ENCODE peak calls at places on chromosomes 1 and 21, in seven cellular contexts. L is esophagus squamous epithelium, S is A549, X is H1, K is body of pancreas, W is ovary, F is GM12892. U is an unnamed sample.

GRCh38 chr1:155645648-155646047 is 35.6 kb downstream of the MSTO1 start:
- DNase-seq in F (no peak), L (no peak), K (no peak), W (no peak), S (no peak), X (no peak), U (no peak)

GRCh38 chr1:33382651-33383415 is 48.1 kb downstream of the PHC2 start:
- DNase-seq in K (no peak), W (no peak), L (no peak), S (no peak), X (no peak), F (no peak), U (no peak)

GRCh38 chr1:102120910-102121309 is 124.2 kb upstream of the OLFM3 start:
- DNase-seq in F (no peak), S (no peak), K (no peak), L (no peak), W (no peak), X (no peak), U (no peak)

GRCh38 chr1:93817819-93818569 is 61.0 kb downstream of the DNTTIP2 start:
- DNase-seq in K (no peak), F (peak), L (no peak), S (no peak), W (no peak), X (no peak), U (no peak)

GRCh38 chr1:204080163-204080903 is 7.4 kb downstream of the SOX13 start:
- DNase-seq in F (no peak), L (no peak), S (peak), K (peak), X (peak), W (peak), U (peak)

GRCh38 chr1:178516110-178516509 is 3.2 kb downstream of the TEX35 start:
- DNase-seq in L (no peak), W (no peak), F (no peak), S (no peak), X (no peak), K (no peak), U (no peak)

GRCh38 chr1:205261946-205262668 is 34.4 kb downstream of the TMCC2 start:
- DNase-seq in F (no peak), X (no peak), L (no peak), W (no peak), S (no peak), K (no peak), U (no peak)

GRCh38 chr1:170663011-170663410 is 920 bp upstream of the PRRX1 start:
- DNase-seq in K (no peak), W (peak), S (no peak), X (peak), L (no peak), F (no peak), U (no peak)

GRCh38 chr1:156860639-156861423 is at the start of gene NTRK1:
- DNase-seq in W (peak), K (no peak), F (peak), S (peak), L (no peak), X (peak), U (peak)

GRCh38 chr1:241985787-241986186 is 13.1 kb downstream of the MAP1LC3C start:
- DNase-seq in S (peak), K (peak), F (peak), X (peak), W (no peak), L (no peak), U (no peak)

GRCh38 chr1:170114916-170115315 is 30.8 kb upstream of the NTMT2 start:
- DNase-seq in X (no peak), K (no peak), L (no peak), F (no peak), W (no peak), S (no peak), U (no peak)

GRCh38 chr1:247228133-247228532 is 27.7 kb upstream of the VN1R5 start:
- DNase-seq in K (no peak), L (no peak), S (no peak), X (no peak), W (no peak), F (no peak), U (no peak)

GRCh38 chr1:36367067-36367466 is 18.7 kb downstream of the STK40 start:
- DNase-seq in X (no peak), S (no peak), L (no peak), K (no peak), F (no peak), W (no peak), U (no peak)

GRCh38 chr1:173827611-173828010 is 2.9 kb upstream of the CENPL start:
- DNase-seq in F (no peak), W (no peak), X (no peak), K (no peak), S (no peak), L (no peak), U (no peak)

GRCh38 chr1:30919025-30919881 is 10.7 kb upstream of the SDC3 start:
- DNase-seq in F (no peak), L (no peak), S (no peak), X (peak), K (no peak), W (peak), U (no peak)

GRCh38 chr21:29256125-29256895 is 42.4 kb upstream of the BACH1 start:
- DNase-seq in W (no peak), X (no peak), K (no peak), S (no peak), L (no peak), F (no peak), U (no peak)

GRCh38 chr1:53219711-53220110 is 723 bp downstream of the CZIB start:
- DNase-seq in K (no peak), W (no peak), X (no peak), L (no peak), S (no peak), F (no peak), U (no peak)

GRCh38 chr1:93567255-93567918 is 114.2 kb downstream of the BCAR3 start:
- DNase-seq in X (no peak), S (no peak), L (no peak), F (no peak), W (no peak), K (no peak), U (peak)

GRCh38 chr21:34037446-34037845 is 35.9 kb upstream of the MRPS6 start:
- DNase-seq in X (no peak), F (no peak), S (no peak), W (no peak), K (no peak), L (no peak), U (no peak)

GRCh38 chr1:219958875-219959417 is 30.6 kb upstream of the SLC30A10 start:
- DNase-seq in S (no peak), L (no peak), X (no peak), F (no peak), W (no peak), K (no peak), U (no peak)

GRCh38 chr21:41167348-41168342 is at the start of gene BACE2:
- DNase-seq in X (peak), F (peak), K (peak), W (peak), S (peak), L (no peak), U (peak)

GRCh38 chr1:200174525-200174924 is 147.0 kb downstream of the NR5A2 start:
- DNase-seq in F (no peak), W (no peak), X (no peak), K (no peak), L (no peak), S (no peak), U (no peak)

GRCh38 chr1:15159166-15159555 is 5.6 kb downstream of the TMEM51 start:
- DNase-seq in S (no peak), L (no peak), X (no peak), F (no peak), K (no peak), W (no peak), U (no peak)

GRCh38 chr1:175317309-175317708 is 124.7 kb upstream of the KIAA0040 start:
- DNase-seq in F (no peak), K (peak), X (peak), S (no peak), W (no peak), L (no peak), U (no peak)

GRCh38 chr1:242017580-242018233 is 18.8 kb upstream of the MAP1LC3C start:
- DNase-seq in K (peak), W (peak), L (no peak), F (peak), S (peak), X (peak), U (peak)

GRCh38 chr1:226034482-226034881 is 28.0 kb upstream of the H3-3A start:
- DNase-seq in F (no peak), L (peak), K (peak), S (no peak), W (peak), X (no peak), U (peak)

GRCh38 chr21:42121792-42122191 is 50.7 kb downstream of the UMODL1 start:
- DNase-seq in S (no peak), K (no peak), F (no peak), L (no peak), X (no peak), W (no peak), U (peak)

GRCh38 chr1:87334351-87335174 is 5.9 kb downstream of the LMO4 start:
- DNase-seq in K (no peak), L (no peak), W (peak), F (no peak), X (peak), S (no peak), U (no peak)

GRCh38 chr1:27137022-27137542 is 17.8 kb downstream of the SLC9A1 start:
- DNase-seq in S (no peak), W (no peak), L (peak), X (no peak), K (no peak), F (peak), U (peak)

GRCh38 chr1:215539803-215540575 is 27.1 kb upstream of the KCTD3 start:
- DNase-seq in F (no peak), L (no peak), K (no peak), X (no peak), S (no peak), W (no peak), U (no peak)

GRCh38 chr1:149849947-149850360 is 49.4 kb upstream of the BOLA1 start:
- DNase-seq in L (no peak), S (no peak), K (no peak), F (no peak), X (no peak), W (no peak), U (peak)

DNA sequence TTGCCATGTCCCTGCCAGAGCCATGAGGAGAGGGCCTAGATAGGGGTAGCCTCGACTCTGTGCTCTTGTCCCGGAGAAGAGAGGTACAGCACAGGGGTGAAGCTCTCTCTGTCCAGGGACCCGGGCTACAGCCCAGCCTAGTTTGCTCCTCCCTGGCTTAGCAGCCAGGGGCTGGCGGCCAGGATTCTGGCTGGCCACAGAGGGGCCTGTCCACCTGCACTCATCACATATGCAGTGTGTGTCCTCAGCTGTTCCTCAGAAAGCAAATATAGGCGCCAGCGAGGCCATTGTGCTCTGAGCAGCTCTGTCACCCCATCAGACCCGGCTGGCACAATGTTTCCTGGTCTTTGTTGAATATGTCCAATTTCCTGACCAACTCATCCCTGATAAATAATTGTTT is 28.5 kb downstream of the KCND3 start:
- DNase-seq in L (no peak), F (no peak), K (no peak), W (no peak), S (no peak), X (no peak), U (no peak)
- TF ChIP-seq POLR2A in L (no peak), F (no peak), K (no peak), W (no peak), S (no peak), X (no peak), U (no peak)

DNA sequence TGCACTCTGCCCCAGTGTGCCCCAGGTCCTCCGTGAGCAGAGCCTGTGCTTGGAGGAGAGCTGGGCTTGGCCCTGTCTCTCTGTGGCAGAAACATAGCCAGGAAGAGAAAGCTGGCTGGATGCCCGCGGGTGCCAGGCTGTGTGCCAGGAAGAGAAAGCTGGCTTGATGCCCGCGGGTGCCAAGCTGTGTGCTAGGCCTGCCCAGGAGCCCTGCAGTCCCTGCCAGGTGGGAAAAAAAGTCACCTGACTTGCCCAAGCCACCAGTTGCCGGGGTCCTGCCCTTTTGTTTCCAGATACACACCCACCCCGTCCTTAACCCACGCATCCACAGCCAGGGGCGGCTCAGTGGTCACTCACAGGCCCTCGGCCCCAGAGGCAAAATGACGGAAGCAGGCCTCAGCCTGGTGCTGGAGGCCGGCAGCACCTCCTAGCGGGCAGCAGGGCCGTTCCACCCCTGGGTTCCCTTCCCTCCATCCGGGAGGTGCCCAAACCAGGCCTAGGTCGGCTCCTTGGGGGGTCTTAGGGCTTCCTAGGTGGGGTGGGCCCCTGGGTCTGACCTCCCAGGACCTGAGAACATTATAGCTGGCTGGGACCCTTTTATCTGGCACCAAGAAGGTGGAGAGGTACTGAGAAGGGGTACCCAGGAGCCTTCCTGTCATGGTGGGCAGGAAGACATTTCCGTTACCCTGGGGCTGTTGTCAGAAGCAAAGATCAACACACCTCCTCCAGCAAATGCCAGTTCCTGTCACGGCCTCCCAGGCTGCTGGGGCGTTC is 9.1 kb downstream of the ITGB2 start:
- DNase-seq in L (no peak), F (peak), X (no peak), W (peak), K (peak), S (no peak), U (peak)
- TF ChIP-seq POLR2A in L (no peak), F (peak), X (no peak), W (no peak), K (no peak), S (no peak), U (no peak)

DNA sequence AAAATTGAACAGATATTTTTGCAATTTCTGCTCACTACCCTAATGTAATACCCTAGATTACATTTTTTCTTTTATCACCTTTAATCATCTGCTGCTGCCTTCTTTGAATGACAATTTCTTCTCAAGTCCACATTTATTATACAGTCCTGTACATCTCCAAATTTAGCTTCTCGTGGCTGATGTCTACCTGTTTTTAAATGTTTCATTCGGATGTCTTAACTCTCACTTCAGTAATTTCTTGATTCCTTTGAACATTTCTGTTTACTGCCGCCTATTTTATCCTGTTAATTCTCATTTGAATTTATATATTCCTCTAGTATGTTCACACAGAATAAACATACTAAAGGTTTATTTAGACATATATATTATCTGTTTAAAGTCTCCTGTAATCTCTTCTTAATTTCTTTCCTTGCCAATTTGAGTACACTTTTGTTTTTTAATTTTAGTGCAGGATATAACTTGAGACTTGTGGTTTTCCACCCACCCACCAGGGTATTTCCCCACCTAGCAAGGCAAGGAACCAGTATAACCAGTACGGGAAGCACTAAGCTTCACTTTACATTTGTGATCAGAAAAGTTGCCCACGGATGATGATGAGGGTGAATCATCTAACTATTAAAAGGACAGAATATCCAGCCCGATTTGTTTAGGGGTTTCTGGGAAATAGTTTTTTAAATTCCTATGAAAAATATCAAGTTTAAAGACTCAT is 12.7 kb downstream of the INSL5 start:
- DNase-seq in L (no peak), X (no peak), S (no peak), W (no peak), K (no peak), F (no peak), U (no peak)
- TF ChIP-seq POLR2A in L (no peak), X (no peak), S (no peak), W (no peak), K (no peak), F (no peak), U (no peak)

GRCh38 chr1:202590119-202590518 is 120.1 kb downstream of the SYT2 start:
- DNase-seq in L (no peak), W (no peak), F (no peak), S (no peak), K (no peak), X (no peak), U (no peak)

GRCh38 chr1:202587859-202588480 is 122.3 kb downstream of the SYT2 start:
- DNase-seq in K (no peak), F (no peak), S (no peak), X (no peak), L (no peak), W (no peak), U (no peak)

GRCh38 chr1:202588644-202589189 is 121.5 kb downstream of the SYT2 start:
- DNase-seq in K (no peak), X (no peak), F (no peak), L (no peak), S (peak), W (no peak), U (no peak)

GRCh38 chr1:202590975-202591411 is 119.3 kb downstream of the SYT2 start:
- DNase-seq in F (no peak), S (no peak), W (no peak), L (no peak), K (no peak), X (no peak), U (no peak)

GRCh38 chr1:202589190-202589680 is 121.0 kb downstream of the SYT2 start:
- DNase-seq in S (peak), L (no peak), K (peak), X (no peak), F (no peak), W (peak), U (peak)
- TF ChIP-seq POLR2A in S (no peak), L (no peak), K (peak), X (no peak), F (no peak), W (no peak), U (no peak)

DNA sequence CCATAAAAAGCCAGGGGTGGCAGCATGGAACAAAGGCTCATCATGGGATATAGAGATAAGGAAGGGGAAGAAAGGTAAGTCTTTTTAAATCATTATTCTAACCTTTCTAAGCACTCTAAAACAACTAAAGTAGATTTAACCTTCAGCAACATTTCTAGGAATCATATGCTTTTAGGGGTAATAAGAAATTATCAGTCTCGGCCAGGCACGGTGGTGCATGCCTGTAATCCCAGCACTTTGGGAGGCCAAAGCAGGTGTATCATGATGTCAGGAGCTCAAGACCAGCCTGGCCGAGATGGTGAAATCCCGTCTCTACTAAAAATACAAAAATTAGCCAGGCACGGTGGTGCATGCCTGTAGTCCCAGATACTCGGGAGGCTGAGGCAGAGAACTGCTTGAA is 20.3 kb upstream of the PHTF1 start:
- DNase-seq in F (no peak), K (no peak), W (no peak), S (no peak), X (no peak), L (no peak), U (no peak)
- TF ChIP-seq POLR2A in F (no peak), K (no peak), W (no peak), S (no peak), X (no peak), L (no peak), U (no peak)

GRCh38 chr1:2204384-2205190 is 10.0 kb upstream of the FAAP20 start:
- DNase-seq in W (peak), F (peak), X (peak), L (no peak), S (no peak), K (no peak), U (no peak)
- TF ChIP-seq POLR2A in W (peak), F (no peak), X (no peak), L (peak), S (no peak), K (peak), U (no peak)

DNA sequence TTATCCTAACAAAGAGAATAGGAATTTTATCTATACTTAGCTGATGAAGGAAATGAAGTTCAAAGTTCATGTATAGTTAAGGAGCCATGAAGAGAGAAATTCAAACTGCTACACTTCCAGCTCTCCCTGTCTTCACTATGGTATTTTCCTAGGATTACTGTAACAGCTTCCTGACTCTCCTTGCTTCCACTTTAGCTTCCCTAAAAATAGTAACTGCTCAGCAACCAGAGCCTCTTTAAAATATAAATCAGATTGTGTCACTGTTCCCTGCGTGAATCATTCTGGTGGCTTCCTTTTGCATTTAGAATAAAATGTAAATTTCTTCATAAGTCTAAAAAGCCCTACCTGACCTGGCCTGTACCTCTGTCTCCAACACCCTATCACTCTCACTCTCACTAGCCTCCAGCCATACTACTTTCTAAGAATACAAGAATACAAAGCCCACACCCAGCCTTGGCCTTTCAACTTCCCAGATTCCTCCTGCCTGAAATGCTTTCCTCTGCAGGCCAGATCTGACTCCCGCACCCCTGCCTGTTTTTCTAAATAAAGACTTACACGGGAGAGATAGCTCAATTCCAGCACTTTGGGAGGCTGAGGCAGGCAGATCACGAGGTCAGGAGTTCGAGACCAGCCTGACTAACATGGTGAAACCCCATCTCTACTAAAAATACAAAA is 30.5 kb downstream of the OR10J1 start:
- DNase-seq in K (no peak), F (no peak), W (no peak), S (no peak), L (no peak), X (no peak), U (no peak)
- TF ChIP-seq POLR2A in K (no peak), F (no peak), W (no peak), S (no peak), L (no peak), X (no peak), U (no peak)

U was measured in Peyer's patch.